ENCODE peak calls at places on chromosome 7, in six cellular contexts. L, O, J, P, Q and T are unnamed samples.
A peak's percentile ranks its signal among the peaks of the same experiment; 100 is the strongest.

GRCh38 chr7:142685877-142686508 is 63.3 kb upstream of the PRSS1 start:
- DNase-seq in L (no peak), O (no peak), J (no peak), P (no peak), Q (no peak), T (no peak)

GRCh38 chr7:730501-731439 is 3.7 kb upstream of the PRKAR1B start:
- DNase-seq in L (no peak), O (no peak), J (no peak), P (no peak), Q (no peak), T (no peak)

GRCh38 chr7:135316648-135317313 is 83.1 kb downstream of the STRA8 start:
- DNase-seq in L (no peak), O (no peak), J (no peak), P (no peak), Q (no peak), T (peak; percentile 30)

GRCh38 chr7:38195804-38196595 is 18.0 kb downstream of the STARD3NL start:
- DNase-seq in L (no peak), O (no peak), J (no peak), P (peak; percentile 64), Q (no peak), T (no peak)

GRCh38 chr7:45037876-45038275 is 37.9 kb downstream of the CCM2 start:
- DNase-seq in L (no peak), O (no peak), J (no peak), P (no peak), Q (no peak), T (no peak)

GRCh38 chr7:5526190-5527037 is 102.8 kb upstream of the TNRC18 start:
- DNase-seq in L (peak; percentile 66), O (peak; percentile 58), J (no peak), P (no peak), Q (no peak), T (peak; percentile 50)

GRCh38 chr7:13829914-13830603 is 159.4 kb downstream of the ETV1 start:
- DNase-seq in L (no peak), O (no peak), J (no peak), P (peak; percentile 39), Q (no peak), T (no peak)

GRCh38 chr7:3200504-3200903 is 100.5 kb upstream of the SDK1 start:
- DNase-seq in L (peak; percentile 7), O (peak; percentile 77), J (no peak), P (peak; percentile 29), Q (peak; percentile 41), T (peak; percentile 48)

GRCh38 chr7:15921576-15921975 is 235.1 kb upstream of the MEOX2 start:
- DNase-seq in L (no peak), O (no peak), J (no peak), P (peak; percentile 16), Q (no peak), T (no peak)

GRCh38 chr7:30351274-30351673 is 66.9 kb downstream of the ZNRF2 start:
- DNase-seq in L (no peak), O (no peak), J (no peak), P (no peak), Q (no peak), T (no peak)

GRCh38 chr7:22016547-22016946 is 70.8 kb upstream of the CDCA7L start:
- DNase-seq in L (no peak), O (no peak), J (no peak), P (no peak), Q (no peak), T (peak; percentile 59)

GRCh38 chr7:106071356-106071998 is 40.6 kb downstream of the SYPL1 start:
- DNase-seq in L (peak; percentile 83), O (no peak), J (peak; percentile 87), P (no peak), Q (no peak), T (no peak)

GRCh38 chr7:98049034-98049433 is 57.6 kb upstream of the LMTK2 start:
- DNase-seq in L (no peak), O (peak; percentile 61), J (peak; percentile 86), P (no peak), Q (peak; percentile 59), T (no peak)

GRCh38 chr7:135290594-135290993 is 57.0 kb downstream of the STRA8 start:
- DNase-seq in L (no peak), O (no peak), J (no peak), P (no peak), Q (no peak), T (peak; percentile 48)

GRCh38 chr7:137642467-137642866 is 204.3 kb downstream of the DGKI start:
- DNase-seq in L (no peak), O (no peak), J (no peak), P (peak; percentile 75), Q (no peak), T (no peak)

GRCh38 chr7:106111671-106112117 is 418 bp downstream of the SYPL1 start:
- DNase-seq in L (peak; percentile 66), O (peak; percentile 29), J (peak; percentile 86), P (no peak), Q (no peak), T (peak; percentile 82)

GRCh38 chr7:37218956-37219355 is 229.7 kb downstream of the ELMO1 start:
- DNase-seq in L (no peak), O (peak; percentile 37), J (no peak), P (no peak), Q (no peak), T (peak; percentile 22)

GRCh38 chr7:32048970-32049369 is 21.2 kb downstream of the PDE1C start:
- DNase-seq in L (no peak), O (no peak), J (no peak), P (peak; percentile 67), Q (no peak), T (no peak)

GRCh38 chr7:20651960-20652544 is 36.6 kb downstream of the ABCB5 start:
- DNase-seq in L (no peak), O (no peak), J (no peak), P (peak; percentile 25), Q (no peak), T (no peak)

GRCh38 chr7:106767498-106768323 is 97.4 kb upstream of the PIK3CG start:
- DNase-seq in L (peak; percentile 81), O (peak; percentile 4), J (no peak), P (peak; percentile 35), Q (no peak), T (no peak)

GRCh38 chr7:47576031-47576908 is 5.6 kb downstream of the TNS3 start:
- DNase-seq in L (no peak), O (no peak), J (peak; percentile 98), P (peak; percentile 65), Q (no peak), T (peak; percentile 7)

DNA sequence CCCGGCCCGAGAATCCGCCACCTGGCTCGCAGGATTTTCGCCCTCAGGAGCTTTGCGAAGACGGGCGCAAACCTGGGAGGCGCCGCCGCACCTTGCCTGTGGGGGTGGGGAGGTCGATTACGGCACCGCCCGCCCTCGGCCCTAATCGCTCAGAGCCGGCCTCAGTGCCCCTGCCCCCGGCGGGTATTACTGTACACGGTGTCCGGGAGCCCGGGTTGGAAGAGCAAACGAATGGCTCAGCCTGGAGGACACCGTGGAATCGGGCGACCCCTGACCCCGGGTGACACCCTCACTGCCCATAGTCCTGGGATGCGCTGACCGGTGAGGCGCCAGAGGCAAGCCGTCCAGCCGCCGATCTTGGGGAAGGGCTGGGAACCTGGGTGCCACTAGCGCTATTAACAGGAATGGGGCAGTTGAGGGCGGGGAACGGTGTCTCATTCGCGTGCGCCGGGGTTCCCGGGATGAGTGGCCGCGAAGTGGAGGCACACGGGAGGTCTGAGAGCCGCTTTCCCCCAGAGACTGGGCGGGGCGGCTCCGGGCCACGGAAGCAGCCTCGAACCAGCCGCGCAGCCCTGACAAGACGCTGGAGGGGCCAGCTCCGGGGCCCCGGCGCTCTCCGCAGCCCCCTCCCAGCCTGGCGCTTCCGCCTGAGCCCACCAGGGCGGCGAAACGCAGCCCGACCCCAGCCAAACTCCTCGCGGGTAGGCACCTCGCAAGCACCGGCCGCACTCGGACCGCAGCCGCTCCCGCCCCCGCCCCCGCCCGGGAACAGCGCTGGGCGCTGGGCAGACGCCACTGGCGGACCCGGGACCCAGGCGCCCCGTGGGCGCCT is 167.5 kb downstream of the NRF1 start:
- DNase-seq in L (no peak), O (no peak), J (peak; percentile 48), P (no peak), Q (no peak), T (peak; percentile 47)
- TF ChIP-seq EZH2 in L (no peak), O (peak; percentile 3), J (no peak), P (peak; percentile 99), Q (peak; percentile 76), T (peak; percentile 97)

GRCh38 chr7:17421941-17422340 is 123.5 kb downstream of the AHR start:
- DNase-seq in L (no peak), O (no peak), J (no peak), P (no peak), Q (no peak), T (no peak)
- TF ChIP-seq EZH2 in L (no peak), O (no peak), J (no peak), P (no peak), Q (no peak), T (no peak)

DNA sequence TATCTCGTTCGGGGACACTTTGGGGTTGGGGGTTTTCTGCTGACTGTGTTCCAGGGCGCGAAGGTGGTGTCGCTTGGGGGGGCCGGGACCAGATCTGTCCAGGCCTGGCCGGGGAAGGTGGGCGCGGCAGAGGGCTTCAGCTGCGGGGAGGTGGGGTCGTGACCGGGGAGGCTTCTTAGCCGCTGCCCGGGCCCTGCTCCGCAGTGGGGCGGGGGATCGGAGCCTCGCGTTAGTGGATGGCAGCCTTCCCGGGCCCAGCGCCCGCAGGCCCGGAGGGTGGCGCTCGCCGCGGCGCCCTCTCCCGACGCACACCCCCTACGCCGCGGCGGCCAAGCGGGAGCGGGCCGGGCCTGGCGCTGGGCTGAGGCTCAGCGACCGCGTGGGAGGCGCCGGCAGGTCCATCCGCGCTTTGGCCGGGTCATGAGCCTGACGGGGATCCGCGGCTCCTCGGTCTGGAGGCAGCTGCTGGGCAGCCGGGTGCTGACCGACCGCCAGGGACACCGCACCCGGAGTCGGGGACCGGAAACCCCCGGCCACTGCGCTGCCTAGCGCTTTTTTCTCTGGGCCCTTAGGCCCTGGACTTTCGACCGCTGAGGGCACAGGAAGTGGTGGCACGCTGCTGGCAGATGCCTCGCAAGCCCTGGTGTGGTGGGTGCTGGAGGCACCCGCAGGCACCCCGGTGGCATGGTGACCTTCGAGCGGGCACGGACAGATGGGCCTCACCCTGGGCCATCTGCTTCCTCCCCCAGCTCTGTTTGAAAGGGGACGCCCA is 1.2 kb downstream of the AGAP3 start:
- DNase-seq in L (no peak), O (no peak), J (peak; percentile 63), P (peak; percentile 34), Q (no peak), T (peak; percentile 69)
- TF ChIP-seq EZH2 in L (no peak), O (peak; percentile 23), J (no peak), P (no peak), Q (peak; percentile 43), T (peak; percentile 31)

DNA sequence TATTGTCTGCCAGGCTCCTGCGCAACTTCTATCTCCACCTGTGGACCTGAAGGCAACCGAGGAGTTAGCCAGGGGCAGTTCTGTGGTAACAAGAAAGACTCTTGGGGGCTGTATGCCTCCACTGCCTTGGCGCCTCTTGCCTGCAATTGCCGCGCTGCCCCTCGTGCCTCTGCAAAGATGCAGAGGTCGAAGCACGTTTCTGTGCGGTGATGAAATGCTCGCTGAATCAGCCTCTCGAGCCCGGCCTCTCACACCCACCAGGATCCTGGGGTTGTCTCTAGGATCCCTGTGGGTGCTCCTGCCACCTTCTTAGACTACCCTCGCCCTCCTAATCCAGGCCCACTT is 468 bp upstream of the LHFPL3 start:
- DNase-seq in L (no peak), O (peak; percentile 52), J (no peak), P (no peak), Q (no peak), T (peak; percentile 26)
- TF ChIP-seq EZH2 in L (no peak), O (peak; percentile 24), J (no peak), P (no peak), Q (peak; percentile 75), T (no peak)